ENCODE peak calls at places on chromosome 14, in four cellular contexts. G is activated T-helper 1 cell treated with Interleukin-2 at 50 U/mL for 16 hours, T is hippocampal formation, E is EH. D is an unnamed sample.

GRCh38 chr14:65650843-65651242 is 238.3 kb downstream of the FUT8 start:
- DNase-seq in G (no peak), T (no peak), E (no peak), D (no peak)

GRCh38 chr14:49999216-49999761 is 106.4 kb downstream of the ARF6 start:
- DNase-seq in G (peak), T (no peak), E (peak), D (no peak)

GRCh38 chr14:95769976-95770375 is 56.1 kb upstream of the TCL1A start:
- DNase-seq in G (no peak), T (no peak), E (no peak), D (no peak)

GRCh38 chr14:62289471-62289870 is 527.3 kb downstream of the SNAPC1 start:
- DNase-seq in G (no peak), T (no peak), E (peak), D (no peak)

GRCh38 chr14:74457511-74457910 is 31.5 kb upstream of the SYNDIG1L start:
- DNase-seq in G (no peak), T (no peak), E (no peak), D (no peak)

GRCh38 chr14:77111021-77111420 is 13.0 kb downstream of the CIPC start:
- DNase-seq in G (no peak), T (peak), E (no peak), D (no peak)

GRCh38 chr14:49982522-49982951 is 89.7 kb downstream of the ARF6 start:
- DNase-seq in G (no peak), T (no peak), E (peak), D (no peak)

GRCh38 chr14:68649461-68650189 is 143.2 kb downstream of the ZFP36L1 start:
- DNase-seq in G (no peak), T (no peak), E (no peak), D (no peak)

GRCh38 chr14:104585966-104586702 is 6.6 kb downstream of the C14orf180 start:
- DNase-seq in G (no peak), T (no peak), E (peak), D (no peak)

GRCh38 chr14:20454359-20454644 is 310 bp downstream of the OSGEP start:
- DNase-seq in G (peak), T (no peak), E (no peak), D (peak)

GRCh38 chr14:27608377-27608776 is 1010.5 kb upstream of the NOVA1 start:
- DNase-seq in G (no peak), T (no peak), E (no peak), D (no peak)

GRCh38 chr14:30553311-30553989 is 5.5 kb upstream of the G2E3 start:
- DNase-seq in G (no peak), T (no peak), E (peak), D (no peak)

GRCh38 chr14:95496111-95496681 is 20.3 kb downstream of the SYNE3 start:
- DNase-seq in G (no peak), T (no peak), E (peak), D (no peak)

GRCh38 chr14:77303417-77304156 is 17.1 kb downstream of the POMT2 start:
- DNase-seq in G (no peak), T (no peak), E (peak), D (no peak)

GRCh38 chr14:102095231-102095870 is 8.5 kb upstream of the HSP90AA1 start:
- DNase-seq in G (no peak), T (no peak), E (peak), D (no peak)

GRCh38 chr14:64823305-64823985 is 56.3 kb downstream of the SPTB start:
- DNase-seq in G (peak), T (peak), E (peak), D (peak)

GRCh38 chr14:100392266-100392850 is 69.2 kb downstream of the SLC25A47 start:
- DNase-seq in G (no peak), T (no peak), E (peak), D (no peak)

GRCh38 chr14:33343016-33343415 is 404.3 kb downstream of the NPAS3 start:
- DNase-seq in G (no peak), T (no peak), E (no peak), D (no peak)

GRCh38 chr14:93785423-93785822 is 2.9 kb downstream of the PRIMA1 start:
- DNase-seq in G (no peak), T (no peak), E (no peak), D (no peak)

GRCh38 chr14:68144051-68144681 is 324.6 kb downstream of the RAD51B start:
- DNase-seq in G (no peak), T (no peak), E (no peak), D (no peak)

GRCh38 chr14:103189481-103190470 is 66.5 kb downstream of the TNFAIP2 start:
- DNase-seq in G (no peak), T (no peak), E (no peak), D (no peak)

GRCh38 chr14:52313493-52313881 is 625 bp upstream of the PTGER2 start:
- DNase-seq in G (no peak), T (no peak), E (no peak), D (no peak)

GRCh38 chr14:22479781-22480464 is 109.1 kb downstream of the DAD1 start:
- DNase-seq in G (no peak), T (no peak), E (peak), D (no peak)

GRCh38 chr14:33794791-33795300 is 156.0 kb downstream of the EGLN3 start:
- DNase-seq in G (no peak), T (no peak), E (peak), D (no peak)

GRCh38 chr14:49019467-49020100 is 566.6 kb downstream of the RPS29 start:
- DNase-seq in G (no peak), T (no peak), E (no peak), D (no peak)

GRCh38 chr14:104393898-104394605 is 185.5 kb upstream of the C14orf180 start:
- DNase-seq in G (peak), T (no peak), E (no peak), D (no peak)

GRCh38 chr14:70884595-70885342 is 22.5 kb upstream of the PCNX1 start:
- DNase-seq in G (no peak), T (no peak), E (no peak), D (no peak)

GRCh38 chr14:94769413-94770250 is at the start of gene GSC:
- DNase-seq in G (no peak), T (no peak), E (peak), D (no peak)

GRCh38 chr14:77376380-77376770 is 519 bp downstream of the TMED8 start:
- DNase-seq in G (peak), T (peak), E (peak), D (no peak)

GRCh38 chr14:52923902-52924575 is 26.8 kb downstream of the FERMT2 start:
- DNase-seq in G (no peak), T (no peak), E (no peak), D (no peak)

GRCh38 chr14:65222434-65222833 is 120.1 kb upstream of the MAX start:
- DNase-seq in G (peak), T (peak), E (peak), D (no peak)

GRCh38 chr14:101480747-101481530 is 80.4 kb upstream of the DIO3 start:
- DNase-seq in G (no peak), T (no peak), E (peak), D (no peak)

GRCh38 chr14:77004711-77005460 is 23.6 kb downstream of the IRF2BPL start:
- DNase-seq in G (no peak), T (no peak), E (no peak), D (no peak)

GRCh38 chr14:44962573-44963528 is 861 bp downstream of the TOGARAM1 start:
- DNase-seq in G (no peak), T (peak), E (peak), D (no peak)